ENCODE peak calls at places on chromosomes 1 and 21, in eight cellular contexts. One of them, this sample, is unnamed.

GRCh38 chr1:164563821-164564251 is 4.9 kb downstream of the PBX1 start:
- DNase-seq in adrenal gland: no peak
- DNase-seq in OCI-LY7: no peak
- DNase-seq in upper lobe of right lung: no peak
- DNase-seq in CD4-positive, CD25-positive, alpha-beta regulatory T cell: no peak
- DNase-seq in ascending aorta: no peak
- DNase-seq in PC-3: no peak
- DNase-seq in GM23248: peak
- DNase-seq in this sample: no peak

GRCh38 chr1:112297536-112297935 is 98.5 kb upstream of the CTTNBP2NL start:
- DNase-seq in adrenal gland: no peak
- DNase-seq in OCI-LY7: no peak
- DNase-seq in upper lobe of right lung: no peak
- DNase-seq in CD4-positive, CD25-positive, alpha-beta regulatory T cell: no peak
- DNase-seq in ascending aorta: no peak
- DNase-seq in PC-3: no peak
- DNase-seq in GM23248: peak
- DNase-seq in this sample: no peak

GRCh38 chr1:204624631-204625216 is 60.8 kb downstream of the LRRN2 start:
- DNase-seq in adrenal gland: no peak
- DNase-seq in OCI-LY7: no peak
- DNase-seq in upper lobe of right lung: no peak
- DNase-seq in CD4-positive, CD25-positive, alpha-beta regulatory T cell: no peak
- DNase-seq in ascending aorta: no peak
- DNase-seq in PC-3: no peak
- DNase-seq in GM23248: no peak
- DNase-seq in this sample: no peak

GRCh38 chr1:230084408-230085177 is 17.6 kb downstream of the GALNT2 start:
- DNase-seq in adrenal gland: peak
- DNase-seq in OCI-LY7: no peak
- DNase-seq in upper lobe of right lung: no peak
- DNase-seq in CD4-positive, CD25-positive, alpha-beta regulatory T cell: peak
- DNase-seq in ascending aorta: peak
- DNase-seq in PC-3: peak
- DNase-seq in GM23248: peak
- DNase-seq in this sample: no peak

GRCh38 chr1:226717256-226717909 is 21.7 kb downstream of the ITPKB start:
- DNase-seq in adrenal gland: no peak
- DNase-seq in OCI-LY7: peak
- DNase-seq in upper lobe of right lung: peak
- DNase-seq in CD4-positive, CD25-positive, alpha-beta regulatory T cell: peak
- DNase-seq in ascending aorta: no peak
- DNase-seq in PC-3: peak
- DNase-seq in GM23248: no peak
- DNase-seq in this sample: no peak

GRCh38 chr1:83115785-83116184 is 883.1 kb downstream of the TTLL7 start:
- DNase-seq in adrenal gland: no peak
- DNase-seq in OCI-LY7: no peak
- DNase-seq in upper lobe of right lung: no peak
- DNase-seq in CD4-positive, CD25-positive, alpha-beta regulatory T cell: no peak
- DNase-seq in ascending aorta: no peak
- DNase-seq in PC-3: no peak
- DNase-seq in GM23248: no peak
- DNase-seq in this sample: no peak

GRCh38 chr1:113205980-113206766 is 133.2 kb downstream of the LRIG2 start:
- DNase-seq in adrenal gland: no peak
- DNase-seq in OCI-LY7: no peak
- DNase-seq in upper lobe of right lung: no peak
- DNase-seq in CD4-positive, CD25-positive, alpha-beta regulatory T cell: no peak
- DNase-seq in ascending aorta: no peak
- DNase-seq in PC-3: no peak
- DNase-seq in GM23248: no peak
- DNase-seq in this sample: no peak

GRCh38 chr1:153390938-153391710 is at the start of gene S100A8:
- DNase-seq in adrenal gland: peak
- DNase-seq in OCI-LY7: no peak
- DNase-seq in upper lobe of right lung: peak
- DNase-seq in CD4-positive, CD25-positive, alpha-beta regulatory T cell: no peak
- DNase-seq in ascending aorta: peak
- DNase-seq in PC-3: peak
- DNase-seq in GM23248: no peak
- DNase-seq in this sample: peak

GRCh38 chr1:204889681-204890373 is 19.2 kb downstream of the NFASC start:
- DNase-seq in adrenal gland: no peak
- DNase-seq in OCI-LY7: no peak
- DNase-seq in upper lobe of right lung: no peak
- DNase-seq in CD4-positive, CD25-positive, alpha-beta regulatory T cell: peak
- DNase-seq in ascending aorta: no peak
- DNase-seq in PC-3: no peak
- DNase-seq in GM23248: peak
- DNase-seq in this sample: no peak

GRCh38 chr1:206508956-206509355 is 1.6 kb downstream of the RASSF5 start:
- DNase-seq in adrenal gland: no peak
- DNase-seq in OCI-LY7: no peak
- DNase-seq in upper lobe of right lung: peak
- DNase-seq in CD4-positive, CD25-positive, alpha-beta regulatory T cell: no peak
- DNase-seq in ascending aorta: no peak
- DNase-seq in PC-3: no peak
- DNase-seq in GM23248: peak
- DNase-seq in this sample: no peak

GRCh38 chr1:119884700-119885099 is 11.6 kb downstream of the ADAM30 start:
- DNase-seq in adrenal gland: no peak
- DNase-seq in OCI-LY7: no peak
- DNase-seq in upper lobe of right lung: no peak
- DNase-seq in CD4-positive, CD25-positive, alpha-beta regulatory T cell: no peak
- DNase-seq in ascending aorta: no peak
- DNase-seq in PC-3: no peak
- DNase-seq in GM23248: peak
- DNase-seq in this sample: no peak

GRCh38 chr1:4851666-4852065 is 197.3 kb downstream of the AJAP1 start:
- DNase-seq in adrenal gland: no peak
- DNase-seq in OCI-LY7: no peak
- DNase-seq in upper lobe of right lung: no peak
- DNase-seq in CD4-positive, CD25-positive, alpha-beta regulatory T cell: no peak
- DNase-seq in ascending aorta: no peak
- DNase-seq in PC-3: no peak
- DNase-seq in GM23248: no peak
- DNase-seq in this sample: no peak

GRCh38 chr1:156941675-156942074 is 21.2 kb downstream of the LRRC71 start:
- DNase-seq in adrenal gland: no peak
- DNase-seq in OCI-LY7: no peak
- DNase-seq in upper lobe of right lung: peak
- DNase-seq in CD4-positive, CD25-positive, alpha-beta regulatory T cell: no peak
- DNase-seq in ascending aorta: no peak
- DNase-seq in PC-3: no peak
- DNase-seq in GM23248: no peak
- DNase-seq in this sample: no peak

GRCh38 chr1:28592314-28593071 is 428 bp downstream of the RAB42 start:
- DNase-seq in adrenal gland: no peak
- DNase-seq in OCI-LY7: no peak
- DNase-seq in upper lobe of right lung: peak
- DNase-seq in CD4-positive, CD25-positive, alpha-beta regulatory T cell: no peak
- DNase-seq in ascending aorta: no peak
- DNase-seq in PC-3: no peak
- DNase-seq in GM23248: peak
- DNase-seq in this sample: peak

GRCh38 chr1:65512383-65512782 is 91.9 kb downstream of the LEPR start:
- DNase-seq in adrenal gland: no peak
- DNase-seq in OCI-LY7: no peak
- DNase-seq in upper lobe of right lung: no peak
- DNase-seq in CD4-positive, CD25-positive, alpha-beta regulatory T cell: no peak
- DNase-seq in ascending aorta: no peak
- DNase-seq in PC-3: no peak
- DNase-seq in GM23248: no peak
- DNase-seq in this sample: no peak

DNA sequence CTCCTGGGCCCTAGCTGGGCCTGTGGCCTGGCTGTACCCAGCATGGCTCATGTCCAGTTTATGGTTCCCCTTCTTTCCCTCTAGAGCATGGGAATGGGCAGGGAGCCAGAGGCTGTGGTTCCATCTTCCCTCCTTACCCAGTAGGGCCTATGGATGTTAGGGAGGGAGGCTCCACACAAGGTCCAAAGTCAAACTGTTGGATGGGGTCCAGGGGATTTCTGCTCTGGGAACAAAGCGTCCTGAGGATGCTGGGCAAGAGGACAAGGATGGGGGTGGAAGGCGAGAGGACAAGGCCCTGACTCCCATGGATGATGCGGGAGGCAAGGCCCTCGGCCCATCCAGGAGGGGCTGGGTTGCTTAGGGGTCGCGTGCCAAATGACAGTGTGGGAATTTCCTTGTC is 17.3 kb downstream of the CSF1 start:
- DNase-seq in adrenal gland: peak
- DNase-seq in OCI-LY7: no peak
- DNase-seq in upper lobe of right lung: no peak
- DNase-seq in CD4-positive, CD25-positive, alpha-beta regulatory T cell: no peak
- DNase-seq in ascending aorta: peak
- DNase-seq in PC-3: no peak
- DNase-seq in GM23248: peak
- DNase-seq in this sample: peak
- H3K27ac ChIP-seq in adrenal gland: peak
- H3K27ac ChIP-seq in OCI-LY7: no peak
- H3K27ac ChIP-seq in upper lobe of right lung: peak
- H3K27ac ChIP-seq in CD4-positive, CD25-positive, alpha-beta regulatory T cell: no peak
- H3K27ac ChIP-seq in ascending aorta: peak
- H3K27ac ChIP-seq in PC-3: no peak
- H3K27ac ChIP-seq in GM23248: peak
- H3K27ac ChIP-seq in this sample: peak

GRCh38 chr1:202844935-202845334 is 34.2 kb downstream of the PCAT6 start:
- DNase-seq in adrenal gland: no peak
- DNase-seq in OCI-LY7: no peak
- DNase-seq in upper lobe of right lung: no peak
- DNase-seq in CD4-positive, CD25-positive, alpha-beta regulatory T cell: no peak
- DNase-seq in ascending aorta: no peak
- DNase-seq in PC-3: no peak
- DNase-seq in GM23248: no peak
- DNase-seq in this sample: no peak
- H3K27ac ChIP-seq in adrenal gland: no peak
- H3K27ac ChIP-seq in OCI-LY7: no peak
- H3K27ac ChIP-seq in upper lobe of right lung: no peak
- H3K27ac ChIP-seq in CD4-positive, CD25-positive, alpha-beta regulatory T cell: no peak
- H3K27ac ChIP-seq in ascending aorta: no peak
- H3K27ac ChIP-seq in PC-3: no peak
- H3K27ac ChIP-seq in GM23248: no peak
- H3K27ac ChIP-seq in this sample: no peak

GRCh38 chr1:56073614-56074356 is 505.6 kb downstream of the PLPP3 start:
- DNase-seq in adrenal gland: peak
- DNase-seq in OCI-LY7: no peak
- DNase-seq in upper lobe of right lung: no peak
- DNase-seq in CD4-positive, CD25-positive, alpha-beta regulatory T cell: no peak
- DNase-seq in ascending aorta: peak
- DNase-seq in PC-3: no peak
- DNase-seq in GM23248: peak
- DNase-seq in this sample: peak

GRCh38 chr1:56074357-56074717 is 505.0 kb downstream of the PLPP3 start:
- DNase-seq in adrenal gland: no peak
- DNase-seq in OCI-LY7: no peak
- DNase-seq in upper lobe of right lung: no peak
- DNase-seq in CD4-positive, CD25-positive, alpha-beta regulatory T cell: no peak
- DNase-seq in ascending aorta: no peak
- DNase-seq in PC-3: no peak
- DNase-seq in GM23248: no peak
- DNase-seq in this sample: no peak

GRCh38 chr1:56081151-56081550 is 498.2 kb downstream of the PLPP3 start:
- DNase-seq in adrenal gland: no peak
- DNase-seq in OCI-LY7: no peak
- DNase-seq in upper lobe of right lung: no peak
- DNase-seq in CD4-positive, CD25-positive, alpha-beta regulatory T cell: no peak
- DNase-seq in ascending aorta: no peak
- DNase-seq in PC-3: no peak
- DNase-seq in GM23248: peak
- DNase-seq in this sample: no peak

GRCh38 chr1:56080123-56080522 is 499.2 kb downstream of the PLPP3 start:
- DNase-seq in adrenal gland: no peak
- DNase-seq in OCI-LY7: no peak
- DNase-seq in upper lobe of right lung: no peak
- DNase-seq in CD4-positive, CD25-positive, alpha-beta regulatory T cell: no peak
- DNase-seq in ascending aorta: no peak
- DNase-seq in PC-3: peak
- DNase-seq in GM23248: peak
- DNase-seq in this sample: no peak

DNA sequence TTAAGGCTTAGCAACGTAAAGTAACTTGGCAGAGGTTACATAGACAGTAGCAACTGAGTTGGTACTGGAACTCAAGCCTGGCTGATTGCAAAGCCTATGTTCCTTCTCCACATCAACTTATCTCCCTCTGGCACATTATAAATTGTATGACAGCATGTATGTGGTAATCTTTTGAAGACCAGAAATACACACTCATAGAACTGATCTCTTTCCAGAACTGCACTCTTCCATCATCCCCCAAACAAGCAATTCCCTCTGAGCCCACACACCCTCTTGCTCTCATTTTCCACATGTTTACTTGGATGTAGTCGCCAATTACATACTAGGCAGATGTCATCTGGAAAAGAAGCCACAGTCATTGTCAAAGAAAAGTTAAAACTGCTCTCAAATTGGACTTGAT is 502.1 kb downstream of the PLPP3 start:
- DNase-seq in adrenal gland: no peak
- DNase-seq in OCI-LY7: no peak
- DNase-seq in upper lobe of right lung: no peak
- DNase-seq in CD4-positive, CD25-positive, alpha-beta regulatory T cell: no peak
- DNase-seq in ascending aorta: no peak
- DNase-seq in PC-3: no peak
- DNase-seq in GM23248: peak
- DNase-seq in this sample: no peak
- H3K27ac ChIP-seq in adrenal gland: no peak
- H3K27ac ChIP-seq in OCI-LY7: no peak
- H3K27ac ChIP-seq in upper lobe of right lung: no peak
- H3K27ac ChIP-seq in CD4-positive, CD25-positive, alpha-beta regulatory T cell: no peak
- H3K27ac ChIP-seq in ascending aorta: peak
- H3K27ac ChIP-seq in PC-3: no peak
- H3K27ac ChIP-seq in GM23248: no peak
- H3K27ac ChIP-seq in this sample: no peak

GRCh38 chr21:38834725-38835124 is 29.0 kb downstream of the ETS2 start:
- DNase-seq in adrenal gland: no peak
- DNase-seq in OCI-LY7: no peak
- DNase-seq in upper lobe of right lung: no peak
- DNase-seq in CD4-positive, CD25-positive, alpha-beta regulatory T cell: no peak
- DNase-seq in ascending aorta: no peak
- DNase-seq in PC-3: no peak
- DNase-seq in GM23248: no peak
- DNase-seq in this sample: peak

GRCh38 chr21:38831526-38832467 is 26.1 kb downstream of the ETS2 start:
- DNase-seq in adrenal gland: peak
- DNase-seq in OCI-LY7: no peak
- DNase-seq in upper lobe of right lung: no peak
- DNase-seq in CD4-positive, CD25-positive, alpha-beta regulatory T cell: peak
- DNase-seq in ascending aorta: peak
- DNase-seq in PC-3: peak
- DNase-seq in GM23248: peak
- DNase-seq in this sample: peak

GRCh38 chr21:38832664-38833063 is 26.9 kb downstream of the ETS2 start:
- DNase-seq in adrenal gland: no peak
- DNase-seq in OCI-LY7: no peak
- DNase-seq in upper lobe of right lung: no peak
- DNase-seq in CD4-positive, CD25-positive, alpha-beta regulatory T cell: no peak
- DNase-seq in ascending aorta: no peak
- DNase-seq in PC-3: no peak
- DNase-seq in GM23248: no peak
- DNase-seq in this sample: peak

GRCh38 chr21:38833122-38833521 is 27.4 kb downstream of the ETS2 start:
- DNase-seq in adrenal gland: no peak
- DNase-seq in OCI-LY7: no peak
- DNase-seq in upper lobe of right lung: no peak
- DNase-seq in CD4-positive, CD25-positive, alpha-beta regulatory T cell: no peak
- DNase-seq in ascending aorta: no peak
- DNase-seq in PC-3: no peak
- DNase-seq in GM23248: no peak
- DNase-seq in this sample: peak

GRCh38 chr21:38830667-38831525 is 25.2 kb downstream of the ETS2 start:
- DNase-seq in adrenal gland: no peak
- DNase-seq in OCI-LY7: peak
- DNase-seq in upper lobe of right lung: no peak
- DNase-seq in CD4-positive, CD25-positive, alpha-beta regulatory T cell: no peak
- DNase-seq in ascending aorta: no peak
- DNase-seq in PC-3: no peak
- DNase-seq in GM23248: no peak
- DNase-seq in this sample: peak
- H3K27ac ChIP-seq in adrenal gland: peak
- H3K27ac ChIP-seq in OCI-LY7: peak
- H3K27ac ChIP-seq in upper lobe of right lung: peak
- H3K27ac ChIP-seq in CD4-positive, CD25-positive, alpha-beta regulatory T cell: peak
- H3K27ac ChIP-seq in ascending aorta: peak
- H3K27ac ChIP-seq in PC-3: peak
- H3K27ac ChIP-seq in GM23248: peak
- H3K27ac ChIP-seq in this sample: peak